ENCODE peak calls at places on chromosomes 13 and 19, in eight cellular contexts. I is A172; P is uterus; D is NCI-H1694 treated with DMSO at 0.1 percent for 48 hours; Z is GM18507; S is left ventricle myocardium inferior; L is hypothalamus; K is stimulated activated CD4-positive, alpha-beta T cell treated with anti-CD3 and anti-CD28 coated beads, Interleukin-1b, Interleukin-23, amount 100 ng/mL, for 1 hour. Q is an unnamed sample.

GRCh38 chr19:34402074-34402600 is 2.1 kb upstream of the PDCD2L start:
- DNase-seq in Z (no peak), I (no peak), L (no peak), K (no peak), D (no peak), P (no peak), S (no peak), Q (no peak)

GRCh38 chr13:25570185-25570584 is 198.4 kb downstream of the ATP8A2 start:
- DNase-seq in S (no peak), L (no peak), K (no peak), P (no peak), D (no peak), I (no peak), Z (no peak), Q (no peak)

GRCh38 chr13:36395280-36395679 is 37.0 kb upstream of the CCNA1 start:
- DNase-seq in S (no peak), Z (no peak), D (peak; percentile 4), K (no peak), I (peak; percentile 27), L (no peak), P (no peak), Q (no peak)

GRCh38 chr13:94968040-94968756 is 255.9 kb upstream of the SOX21 start:
- DNase-seq in I (peak; percentile 31), L (peak; percentile 63), D (no peak), Z (no peak), P (no peak), K (no peak), S (no peak), Q (no peak)

GRCh38 chr19:50959731-50960500 is 7.1 kb upstream of the KLK5 start:
- DNase-seq in P (no peak), K (no peak), I (no peak), Z (no peak), L (no peak), S (no peak), D (no peak), Q (no peak)

GRCh38 chr13:99207511-99207910 is 6.9 kb downstream of the UBAC2 start:
- DNase-seq in L (no peak), I (no peak), K (no peak), P (no peak), Z (no peak), S (no peak), D (no peak), Q (no peak)

GRCh38 chr13:89361909-89362308 is 1690.7 kb downstream of the SLITRK5 start:
- DNase-seq in S (no peak), Z (no peak), P (no peak), D (no peak), I (no peak), K (no peak), L (no peak), Q (no peak)

GRCh38 chr13:80010846-80011245 is 330.1 kb downstream of the SPRY2 start:
- DNase-seq in S (no peak), D (no peak), K (no peak), I (no peak), P (no peak), L (peak; percentile 29), Z (no peak), Q (no peak)

GRCh38 chr13:113184568-113185440 is 23.7 kb downstream of the PCID2 start:
- DNase-seq in K (no peak), P (no peak), L (no peak), D (no peak), I (no peak), Z (no peak), S (no peak), Q (no peak)

GRCh38 chr19:4130635-4131438 is 6.9 kb upstream of the MAP2K2 start:
- DNase-seq in I (peak; percentile 61), P (no peak), K (no peak), L (no peak), D (no peak), Z (no peak), S (no peak), Q (no peak)

GRCh38 chr19:56670961-56671612 is 470 bp downstream of the ZNF835 start:
- DNase-seq in Z (no peak), S (no peak), K (no peak), P (no peak), L (no peak), D (no peak), I (no peak), Q (no peak)

GRCh38 chr13:46369506-46370268 is 17.4 kb downstream of the RUBCNL start:
- DNase-seq in P (no peak), D (no peak), L (no peak), I (no peak), Z (no peak), S (no peak), K (no peak), Q (no peak)

GRCh38 chr19:6613711-6614110 is 22.8 kb upstream of the CD70 start:
- DNase-seq in L (no peak), I (no peak), K (no peak), S (no peak), Z (no peak), D (no peak), P (no peak), Q (no peak)

GRCh38 chr19:3932931-3933810 is at the start of gene NMRK2:
- DNase-seq in Z (no peak), D (no peak), S (peak; percentile 66), P (no peak), K (no peak), I (no peak), L (no peak), Q (peak; percentile 88)

GRCh38 chr13:27076411-27076810 is 95.2 kb downstream of the USP12 start:
- DNase-seq in L (no peak), I (no peak), S (no peak), K (no peak), Z (no peak), D (no peak), P (no peak), Q (no peak)

GRCh38 chr19:1047696-1048147 is 7.8 kb downstream of the ABCA7 start:
- DNase-seq in Z (no peak), K (no peak), I (no peak), P (no peak), L (no peak), D (no peak), S (no peak), Q (no peak)

GRCh38 chr19:28409859-28410258 is 803.1 kb downstream of the UQCRFS1 start:
- DNase-seq in I (no peak), K (no peak), Z (no peak), S (no peak), D (no peak), L (no peak), P (no peak), Q (no peak)

GRCh38 chr19:18300930-18301717 is 19.7 kb upstream of the JUND start:
- DNase-seq in P (peak; percentile 85), S (peak; percentile 78), D (no peak), L (no peak), K (no peak), Z (no peak), I (peak; percentile 90), Q (no peak)

GRCh38 chr19:10878253-10878652 is 6.9 kb downstream of the CARM1 start:
- DNase-seq in S (no peak), D (no peak), K (no peak), L (no peak), I (no peak), P (no peak), Z (no peak), Q (no peak)

GRCh38 chr13:23651887-23652286 is 81.7 kb downstream of the TNFRSF19 start:
- DNase-seq in P (no peak), D (no peak), K (no peak), Z (no peak), I (no peak), S (no peak), L (no peak), Q (no peak)

GRCh38 chr19:7722231-7722651 is 9.7 kb downstream of the CLEC4G start:
- DNase-seq in K (no peak), S (no peak), L (no peak), Z (no peak), P (no peak), I (no peak), D (no peak), Q (no peak)

GRCh38 chr19:11198769-11199469 is 1.6 kb upstream of the KANK2 start:
- DNase-seq in D (no peak), Z (no peak), S (no peak), P (no peak), I (no peak), L (no peak), K (no peak), Q (no peak)

GRCh38 chr19:7418575-7418974 is 69.8 kb downstream of the ARHGEF18 start:
- DNase-seq in P (no peak), I (no peak), S (no peak), Z (no peak), K (no peak), D (no peak), L (no peak), Q (no peak)

GRCh38 chr13:25738342-25738771 is 313.5 kb downstream of the SHISA2 start:
- DNase-seq in I (peak; percentile 76), P (no peak), K (no peak), Z (no peak), L (no peak), S (no peak), D (peak; percentile 75), Q (no peak)

GRCh38 chr13:27833206-27833605 is 40.9 kb downstream of the GSX1 start:
- DNase-seq in S (no peak), Z (no peak), K (no peak), D (no peak), P (no peak), I (no peak), L (no peak), Q (no peak)

GRCh38 chr13:25203256-25203794 is 31.2 kb upstream of the AMER2 start:
- DNase-seq in L (no peak), P (no peak), S (no peak), I (no peak), K (no peak), Z (no peak), D (no peak), Q (no peak)

GRCh38 chr13:49098198-49098597 is 121.9 kb upstream of the MLNR start:
- DNase-seq in P (peak; percentile 71), D (no peak), I (peak; percentile 86), Z (no peak), K (no peak), L (no peak), S (no peak), Q (no peak)

GRCh38 chr13:43251967-43252366 is 228.6 kb downstream of the DNAJC15 start:
- DNase-seq in L (no peak), D (no peak), S (no peak), P (no peak), Z (no peak), I (no peak), K (no peak), Q (no peak)

GRCh38 chr19:5172859-5173577 is 167.6 kb downstream of the PTPRS start:
- DNase-seq in L (no peak), P (no peak), I (peak; percentile 99), D (no peak), S (no peak), K (no peak), Z (no peak), Q (no peak)

GRCh38 chr13:38624822-38625221 is 62.1 kb upstream of the FREM2 start:
- DNase-seq in D (no peak), Z (no peak), K (no peak), L (no peak), S (no peak), P (no peak), I (no peak), Q (peak; percentile 51)

GRCh38 chr19:58227964-58228583 is 640 bp upstream of the ZNF544 start:
- DNase-seq in I (no peak), D (no peak), K (no peak), S (no peak), L (no peak), Z (no peak), P (no peak), Q (no peak)

GRCh38 chr13:27665333-27665732 is 43.6 kb downstream of the POLR1D start:
- DNase-seq in Z (no peak), L (no peak), D (no peak), P (no peak), S (no peak), I (no peak), K (no peak), Q (no peak)

GRCh38 chr13:30141773-30142501 is 165.4 kb downstream of the KATNAL1 start:
- DNase-seq in P (no peak), L (no peak), D (no peak), S (no peak), I (no peak), K (no peak), Z (no peak), Q (no peak)

GRCh38 chr19:42601811-42602443 is 7.2 kb upstream of the CEACAM8 start:
- DNase-seq in Z (no peak), K (no peak), L (no peak), P (no peak), D (no peak), S (no peak), I (peak; percentile 35), Q (no peak)